ENCODE peak calls at places on chromosomes 13 and 19, in four cellular contexts. K is IMR-90; U is COR-L47; I is effector memory CD4-positive, alpha-beta T cell. V is an unnamed sample.

GRCh38 chr13:100473493-100474044 is 115.0 kb downstream of the GGACT start:
- DNase-seq in I (no peak), K (no peak), U (no peak), V (no peak)

GRCh38 chr13:110886475-110887241 is 28.2 kb downstream of the ANKRD10 start:
- DNase-seq in U (no peak), K (no peak), I (no peak), V (no peak)

GRCh38 chr13:98856983-98857382 is 104.5 kb upstream of the SLC15A1 start:
- DNase-seq in U (no peak), I (no peak), K (no peak), V (no peak)

GRCh38 chr13:39612023-39612637 is 9.1 kb upstream of the LHFPL6 start:
- DNase-seq in I (no peak), K (peak), U (peak), V (peak)

GRCh38 chr13:76980075-76980718 is 11.7 kb upstream of the CLN5 start:
- DNase-seq in I (peak), K (peak), U (peak), V (peak)

GRCh38 chr19:35135389-35135909 is 590 bp upstream of the LGI4 start:
- DNase-seq in K (peak), U (peak), I (no peak), V (peak)

GRCh38 chr13:27962128-27962841 is 6.8 kb downstream of the CDX2 start:
- DNase-seq in U (no peak), K (no peak), I (no peak), V (no peak)

GRCh38 chr19:12872941-12873890 is 8.0 kb downstream of the DNASE2 start:
- DNase-seq in I (peak), U (no peak), K (peak), V (peak)

GRCh38 chr13:91078093-91078679 is 269.3 kb upstream of the MIR17HG start:
- DNase-seq in I (no peak), U (peak), K (no peak), V (peak)

GRCh38 chr19:34598217-34599155 is 78.5 kb downstream of the SCGB2B2 start:
- DNase-seq in U (no peak), I (no peak), K (no peak), V (no peak)

GRCh38 chr19:58154287-58154678 is 3.7 kb upstream of the ZNF329 start:
- DNase-seq in I (no peak), K (peak), U (no peak), V (peak)

GRCh38 chr19:14450168-14450874 is 17.2 kb downstream of the PKN1 start:
- DNase-seq in K (no peak), I (peak), U (peak), V (no peak)

GRCh38 chr19:47723573-47723923 is 10.3 kb downstream of the EHD2 start:
- DNase-seq in I (no peak), U (no peak), K (peak), V (peak)

GRCh38 chr19:5937550-5937949 is 23.5 kb downstream of the CAPS start:
- DNase-seq in U (no peak), K (no peak), I (no peak), V (no peak)

GRCh38 chr19:18045307-18046013 is 37.5 kb downstream of the ARRDC2 start:
- DNase-seq in I (no peak), U (no peak), K (no peak), V (no peak)

GRCh38 chr19:29880498-29881081 is 61.4 kb upstream of the URI1 start:
- DNase-seq in K (no peak), I (no peak), U (no peak), V (no peak)

GRCh38 chr19:9075064-9075964 is 11.5 kb upstream of the OR1M1 start:
- DNase-seq in U (peak), I (no peak), K (peak), V (peak)

GRCh38 chr13:30418886-30419459 is 3.3 kb upstream of the UBE2L5 start:
- DNase-seq in K (no peak), I (no peak), U (no peak), V (peak)

GRCh38 chr19:11286312-11286974 is 9.5 kb upstream of the TSPAN16 start:
- DNase-seq in I (no peak), U (no peak), K (peak), V (no peak)

GRCh38 chr19:51783373-51783772 is 11.6 kb upstream of the FPR3 start:
- DNase-seq in K (no peak), I (no peak), U (no peak), V (peak)

GRCh38 chr13:41648314-41648935 is 191.1 kb downstream of the RGCC start:
- DNase-seq in K (peak), U (no peak), I (no peak), V (peak)

GRCh38 chr19:29060833-29061364 is 152.1 kb downstream of the UQCRFS1 start:
- DNase-seq in I (no peak), K (no peak), U (no peak), V (no peak)

GRCh38 chr19:46731584-46731983 is 14.3 kb upstream of the FKRP start:
- DNase-seq in I (no peak), K (no peak), U (no peak), V (no peak)

GRCh38 chr19:45476349-45476717 is 8.5 kb downstream of the FOSB start:
- DNase-seq in I (no peak), K (peak), U (no peak), V (no peak)

GRCh38 chr13:78897200-78897599 is 238.2 kb upstream of the OBI1 start:
- DNase-seq in U (no peak), I (no peak), K (no peak), V (no peak)

GRCh38 chr19:3284759-3285646 is 60.5 kb downstream of the CELF5 start:
- DNase-seq in U (no peak), I (peak), K (peak), V (peak)

GRCh38 chr13:98252931-98253470 is 75.9 kb upstream of the RNF113B start:
- DNase-seq in I (no peak), U (no peak), K (peak), V (peak)

V was measured in epithelial cell of esophagus.